ENCODE peak calls at places on chromosomes 3 and 15, in eight cellular contexts. L is T-helper 17 cell; R is H4; J is GM06990; E is BJ; X is CD8-positive, alpha-beta memory T cell; I is activated CD4-positive, CD25-positive, alpha-beta regulatory T cell; B is astrocyte of the hippocampus. S is an unnamed sample.

GRCh38 chr3:171829841-171830559 is 13.1 kb upstream of the TMEM212 start:
- DNase-seq in L (no peak), R (peak), J (no peak), E (no peak), X (peak), I (no peak), B (peak), S (no peak)

GRCh38 chr15:67076147-67076843 is 10.9 kb downstream of the SMAD3 start:
- DNase-seq in L (no peak), R (peak), J (peak), E (no peak), X (no peak), I (peak), B (peak), S (no peak)

GRCh38 chr3:115790759-115791158 is 167.4 kb downstream of the GAP43 start:
- DNase-seq in L (no peak), R (peak), J (no peak), E (peak), X (no peak), I (peak), B (peak), S (no peak)

GRCh38 chr15:65778269-65778668 is 13.8 kb downstream of the DENND4A start:
- DNase-seq in L (no peak), R (no peak), J (no peak), E (no peak), X (no peak), I (no peak), B (no peak), S (no peak)

GRCh38 chr3:128605091-128606046 is 45.2 kb downstream of the RPN1 start:
- DNase-seq in L (no peak), R (no peak), J (no peak), E (no peak), X (no peak), I (no peak), B (no peak), S (no peak)

GRCh38 chr3:116849261-116849688 is 139.7 kb downstream of the TUSC7 start:
- DNase-seq in L (no peak), R (no peak), J (no peak), E (no peak), X (no peak), I (no peak), B (no peak), S (no peak)

GRCh38 chr3:57856675-57857074 is 100.6 kb downstream of the SLMAP start:
- DNase-seq in L (no peak), R (peak), J (no peak), E (no peak), X (no peak), I (no peak), B (peak), S (no peak)

GRCh38 chr3:177574232-177574856 is 377.1 kb upstream of the TBL1XR1 start:
- DNase-seq in L (no peak), R (peak), J (no peak), E (no peak), X (no peak), I (no peak), B (peak), S (no peak)

GRCh38 chr15:40871749-40872617 is 2.1 kb downstream of the RHOV start:
- DNase-seq in L (no peak), R (peak), J (peak), E (no peak), X (no peak), I (no peak), B (no peak), S (no peak)

GRCh38 chr15:74994236-74994635 is 1.1 kb upstream of the SCAMP5 start:
- DNase-seq in L (no peak), R (no peak), J (no peak), E (no peak), X (no peak), I (no peak), B (no peak), S (no peak)

GRCh38 chr15:74434260-74434915 is 630 bp upstream of the SEMA7A start:
- DNase-seq in L (no peak), R (no peak), J (no peak), E (no peak), X (no peak), I (no peak), B (no peak), S (no peak)

GRCh38 chr3:71129611-71130515 is 453.7 kb downstream of the FOXP1 start:
- DNase-seq in L (no peak), R (peak), J (no peak), E (no peak), X (no peak), I (no peak), B (peak), S (no peak)

GRCh38 chr15:92062505-92062904 is 209.0 kb downstream of the SLCO3A1 start:
- DNase-seq in L (no peak), R (no peak), J (no peak), E (no peak), X (no peak), I (no peak), B (no peak), S (no peak)

GRCh38 chr3:120850326-120851295 is 57.4 kb upstream of the STXBP5L start:
- DNase-seq in L (no peak), R (no peak), J (no peak), E (no peak), X (no peak), I (no peak), B (no peak), S (no peak)

GRCh38 chr3:72155391-72156064 is 370.6 kb upstream of the PROK2 start:
- DNase-seq in L (no peak), R (peak), J (no peak), E (peak), X (no peak), I (no peak), B (peak), S (no peak)

GRCh38 chr3:18919158-18919557 is 229.2 kb upstream of the KCNH8 start:
- DNase-seq in L (no peak), R (no peak), J (no peak), E (no peak), X (no peak), I (no peak), B (peak), S (no peak)

GRCh38 chr3:14528081-14528480 is 12.1 kb downstream of the GRIP2 start:
- DNase-seq in L (no peak), R (no peak), J (no peak), E (no peak), X (no peak), I (no peak), B (no peak), S (no peak)

GRCh38 chr3:126543457-126544090 is 15.2 kb downstream of the C3orf22 start:
- DNase-seq in L (no peak), R (no peak), J (no peak), E (no peak), X (no peak), I (no peak), B (no peak), S (no peak)

GRCh38 chr15:32856753-32857152 is 138.9 kb downstream of the GREM1 start:
- DNase-seq in L (no peak), R (peak), J (no peak), E (no peak), X (no peak), I (no peak), B (peak), S (no peak)

S was measured in effector CD8-positive, alpha-beta T cell.